ENCODE peak calls at places on chromosomes 2 and 18, in eight cellular contexts. N is bronchial epithelial cell, Z is PC-3, B is brain microvascular endothelial cell, I is ascending aorta, O is AG04449, A is thoracic aorta, U is heart left ventricle. G is an unnamed sample.
A peak's percentile ranks its signal among the peaks of the same experiment; 100 is the strongest.

GRCh38 chr18:2920546-2921343 is 73.9 kb downstream of the EMILIN2 start:
- DNase-seq in U (no peak), I (no peak), A (no peak), O (no peak), Z (no peak), N (no peak), B (no peak), G (peak; percentile 18)

GRCh38 chr2:179349670-179350303 is 85.2 kb upstream of the SESTD1 start:
- DNase-seq in O (no peak), Z (no peak), U (no peak), I (no peak), A (no peak), N (no peak), B (no peak), G (no peak)

GRCh38 chr2:173254659-173255058 is 100.0 kb upstream of the CDCA7 start:
- DNase-seq in N (peak; percentile 88), O (no peak), A (no peak), I (no peak), Z (peak; percentile 26), B (no peak), U (no peak), G (no peak)

GRCh38 chr18:22223263-22223960 is 54.0 kb downstream of the GATA6 start:
- DNase-seq in O (no peak), N (peak; percentile 98), Z (peak; percentile 98), B (peak; percentile 94), I (peak; percentile 78), A (peak; percentile 87), U (peak; percentile 83), G (peak; percentile 92)

GRCh38 chr2:233489143-233489542 is 77.4 kb downstream of the USP40 start:
- DNase-seq in I (no peak), A (no peak), N (no peak), O (no peak), U (no peak), Z (no peak), B (no peak), G (no peak)

GRCh38 chr2:240258685-240259084 is 118.2 kb upstream of the OTOS start:
- DNase-seq in A (no peak), N (no peak), B (no peak), Z (no peak), I (no peak), O (no peak), U (no peak), G (no peak)

GRCh38 chr2:120450196-120450820 is 104.4 kb downstream of the INHBB start:
- DNase-seq in Z (peak; percentile 20), A (no peak), U (no peak), B (no peak), O (no peak), N (no peak), I (no peak), G (no peak)

GRCh38 chr2:11044201-11044600 is 111.1 kb upstream of the SLC66A3 start:
- DNase-seq in U (no peak), I (no peak), B (no peak), N (no peak), Z (no peak), O (no peak), A (no peak), G (no peak)

GRCh38 chr2:27494284-27494943 is 586 bp downstream of the FNDC4 start:
- DNase-seq in B (no peak), U (no peak), Z (no peak), A (peak; percentile 39), I (no peak), O (no peak), N (no peak), G (no peak)

GRCh38 chr2:27497288-27497627 is 619 bp downstream of the GCKR start:
- DNase-seq in Z (no peak), U (no peak), A (no peak), B (no peak), O (no peak), N (no peak), I (no peak), G (no peak)

GRCh38 chr2:27495840-27496356 is 741 bp upstream of the GCKR start:
- DNase-seq in N (no peak), U (no peak), O (no peak), A (no peak), I (no peak), Z (no peak), B (no peak), G (no peak)

GRCh38 chr2:27494944-27495554 is at the start of gene FNDC4:
- DNase-seq in U (no peak), N (no peak), O (no peak), I (no peak), B (no peak), Z (peak; percentile 22), A (no peak), G (no peak)

DNA sequence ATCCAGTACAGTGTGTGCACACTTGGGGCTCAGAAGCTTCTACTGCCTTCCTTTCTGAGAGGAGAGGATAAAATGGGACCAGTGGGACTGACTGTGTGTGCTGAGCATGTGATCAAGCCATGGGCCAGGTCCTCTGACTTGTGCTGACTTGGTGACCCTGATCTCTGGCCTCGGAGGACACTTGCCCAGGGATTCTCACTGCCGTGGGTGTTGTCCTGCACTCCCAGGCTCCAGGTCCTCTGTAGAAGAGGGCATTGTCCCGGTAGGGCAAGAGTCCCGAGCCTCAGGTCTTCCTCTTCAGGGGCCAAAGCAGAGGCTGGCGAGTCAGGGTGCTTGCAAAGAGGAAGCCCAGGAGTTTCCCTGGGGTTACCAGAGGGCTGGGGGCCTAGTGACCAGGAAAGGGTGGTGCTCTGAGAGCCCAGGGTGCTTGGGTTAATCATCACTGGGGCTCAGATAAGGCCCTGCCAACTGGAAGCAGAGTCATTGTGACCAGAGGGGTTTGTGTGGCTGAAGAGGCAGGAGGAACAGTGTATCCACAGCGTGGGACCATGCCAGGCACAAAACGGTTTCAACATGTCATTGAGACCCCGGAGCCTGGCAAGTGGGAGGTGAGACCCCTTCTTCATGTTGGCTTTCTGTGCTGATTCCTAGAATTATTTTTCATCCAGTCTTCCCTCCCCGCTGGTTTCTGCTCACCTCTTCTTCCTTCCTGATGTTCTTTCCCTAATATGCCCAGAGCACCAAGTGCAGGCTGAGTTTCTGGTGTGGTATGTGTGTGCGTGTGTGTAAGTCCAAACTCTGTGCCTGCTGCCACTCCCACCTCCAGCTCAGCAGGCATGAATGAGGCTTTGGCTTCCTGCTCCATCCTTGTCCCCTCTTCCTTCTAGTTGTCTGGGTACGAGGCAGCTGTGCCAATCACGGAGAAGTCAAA is at the start of gene GCKR:
- DNase-seq in I (no peak), O (peak; percentile 33), U (no peak), N (peak; percentile 59), A (no peak), B (no peak), Z (no peak), G (no peak)
- H3K4me3 ChIP-seq in I (peak within 1 kb of the TSS; percentile 96), O (no peak within 1 kb of the TSS), U (no peak within 1 kb of the TSS), N (no peak within 1 kb of the TSS), A (peak within 1 kb of the TSS; percentile 88), B (no peak within 1 kb of the TSS), Z (no peak within 1 kb of the TSS), G (no peak within 1 kb of the TSS)

GRCh38 chr2:207224391-207224790 is 58.6 kb upstream of the KLF7 start:
- DNase-seq in Z (no peak), A (no peak), B (no peak), U (no peak), O (no peak), N (no peak), I (no peak), G (no peak)

GRCh38 chr2:207224814-207225482 is 59.2 kb upstream of the KLF7 start:
- DNase-seq in I (no peak), Z (no peak), N (no peak), U (no peak), B (no peak), A (no peak), O (no peak), G (no peak)

GRCh38 chr2:207225773-207226172 is 60.0 kb upstream of the KLF7 start:
- DNase-seq in O (no peak), N (no peak), I (no peak), Z (no peak), U (no peak), A (no peak), B (no peak), G (no peak)

GRCh38 chr2:207221731-207222130 is 56.0 kb upstream of the KLF7 start:
- DNase-seq in U (no peak), O (no peak), B (no peak), Z (no peak), A (no peak), N (no peak), I (no peak), G (no peak)

DNA sequence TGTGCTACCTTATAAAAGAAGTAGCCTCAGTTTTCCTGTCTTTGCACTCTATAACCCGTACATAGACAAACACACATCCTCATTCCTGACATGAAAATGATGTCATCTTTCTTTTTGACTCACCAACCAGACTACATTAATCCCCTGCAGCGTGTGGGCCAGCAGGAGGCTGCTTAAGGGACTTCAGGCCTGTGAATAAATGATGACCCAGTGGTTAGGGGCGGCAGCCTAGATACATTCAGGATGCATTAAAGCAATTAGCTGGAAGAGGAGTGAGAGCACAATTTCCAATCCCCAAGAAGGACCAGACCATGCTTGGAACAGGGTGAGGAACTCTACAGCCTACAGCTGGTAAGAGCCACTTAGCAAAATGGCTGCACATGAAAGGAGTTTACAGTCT is 57.3 kb upstream of the KLF7 start:
- DNase-seq in I (no peak), Z (peak; percentile 41), N (peak; percentile 94), B (peak; percentile 72), A (no peak), O (no peak), U (no peak), G (no peak)
- TF ChIP-seq CTCF in I (no peak), Z (no peak), N (peak; percentile 8), B (peak; percentile 44), A (no peak), O (peak; percentile 18), U (no peak), G (no peak)

GRCh38 chr2:60447943-60448342 is 105.5 kb downstream of the BCL11A start:
- DNase-seq in I (no peak), O (no peak), B (no peak), Z (no peak), U (no peak), N (no peak), A (no peak), G (no peak)

GRCh38 chr2:60450488-60450887 is 103.0 kb downstream of the BCL11A start:
- DNase-seq in O (no peak), B (no peak), Z (no peak), I (no peak), N (no peak), A (no peak), U (no peak), G (no peak)

GRCh38 chr2:60453896-60454295 is 99.6 kb downstream of the BCL11A start:
- DNase-seq in B (no peak), U (no peak), I (no peak), A (no peak), O (no peak), Z (no peak), N (no peak), G (no peak)

GRCh38 chr2:60456115-60456770 is 97.2 kb downstream of the BCL11A start:
- DNase-seq in A (no peak), U (no peak), Z (no peak), I (no peak), O (no peak), B (no peak), N (no peak), G (no peak)

DNA sequence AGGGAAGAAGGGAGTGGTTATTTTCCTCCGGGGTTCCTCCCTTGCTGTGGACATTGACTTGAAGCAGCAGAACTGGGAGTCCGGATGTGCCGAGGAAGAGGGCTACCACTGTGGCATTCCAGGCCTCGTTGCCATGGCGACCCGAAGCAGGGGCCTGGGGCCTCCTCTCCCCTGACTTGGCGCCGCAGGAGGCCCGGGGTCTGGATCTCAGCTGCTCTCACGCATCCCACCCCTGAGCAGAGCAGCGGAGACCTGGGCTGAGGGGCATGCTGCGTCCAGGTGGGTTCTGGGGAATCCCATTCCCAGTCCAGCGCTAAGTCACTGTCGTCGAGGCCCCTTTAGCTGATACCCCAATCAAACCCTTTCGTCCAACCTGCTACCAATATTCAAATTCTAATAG is 100.2 kb downstream of the BCL11A start:
- DNase-seq in N (no peak), U (no peak), B (no peak), O (no peak), A (no peak), I (no peak), Z (no peak), G (no peak)
- H3K4me3 ChIP-seq in N (no peak overlapping the region), U (no peak overlapping the region), B (no peak overlapping the region), O (no peak overlapping the region), A (no peak overlapping the region), I (no peak overlapping the region), Z (no peak overlapping the region), G (no peak overlapping the region)

DNA sequence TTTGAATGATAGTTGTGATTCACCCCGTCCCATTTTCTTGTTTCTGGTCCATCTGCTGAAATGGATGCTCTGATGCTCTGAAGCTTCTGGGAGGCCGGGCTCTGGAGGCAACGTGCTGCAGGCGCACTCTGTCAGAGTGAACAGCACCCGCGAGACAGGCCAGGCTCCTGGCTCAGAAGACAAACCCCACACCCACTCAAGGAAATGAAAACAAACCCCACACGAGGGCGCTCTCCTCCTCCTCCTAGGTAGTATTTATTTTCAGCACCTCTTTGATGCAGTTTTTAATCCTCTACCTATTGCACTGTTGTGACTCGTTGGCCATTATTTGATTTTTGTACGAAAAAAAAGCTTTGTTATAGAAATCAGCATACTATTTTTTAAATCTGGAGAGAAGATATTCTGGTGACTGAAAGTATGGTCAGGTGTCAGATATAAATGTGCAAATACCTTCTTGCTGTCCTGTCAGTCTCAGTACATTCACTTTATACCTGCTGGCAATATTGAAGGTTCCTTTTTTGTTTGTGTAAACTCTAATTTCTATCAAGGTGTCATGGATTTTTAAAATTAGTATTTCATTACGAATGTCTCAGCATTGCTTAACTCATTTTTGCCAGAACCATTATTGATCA is 10.3 kb upstream of the CHST10 start:
- DNase-seq in O (no peak), N (peak; percentile 57), Z (peak; percentile 68), B (peak; percentile 54), A (no peak), I (no peak), U (peak; percentile 72), G (peak; percentile 57)
- TF ChIP-seq CTCF in O (peak; percentile 38), N (peak; percentile 74), Z (peak; percentile 70), B (peak; percentile 64), A (peak; percentile 11), I (peak; percentile 10), U (peak; percentile 51), G (peak; percentile 22)

G was measured in lung.